ENCODE peak calls at places on chromosomes 6 and 20, in five cellular contexts. T is lung, J is HCT116, X is ovary, L is uterus. P is an unnamed sample.

GRCh38 chr20:11103866-11104265 is 430.1 kb upstream of the JAG1 start:
- DNase-seq in L (no peak), X (no peak), T (no peak), J (no peak), P (no peak)

GRCh38 chr20:13401596-13401995 is 180.5 kb downstream of the ISM1 start:
- DNase-seq in L (no peak), X (no peak), T (no peak), J (no peak), P (no peak)

GRCh38 chr20:4726710-4727391 is 5.1 kb downstream of the PRND start:
- DNase-seq in L (no peak), J (no peak), X (peak), T (no peak), P (no peak)

GRCh38 chr6:107396226-107396625 is 63.1 kb downstream of the PDSS2 start:
- DNase-seq in J (no peak), L (no peak), X (no peak), T (no peak), P (no peak)

GRCh38 chr20:2386516-2387179 is 5.9 kb downstream of the TGM6 start:
- DNase-seq in J (no peak), L (no peak), T (no peak), X (no peak), P (no peak)

GRCh38 chr6:25635886-25636317 is 16.1 kb upstream of the SCGN start:
- DNase-seq in L (no peak), J (no peak), T (no peak), X (no peak), P (no peak)

GRCh38 chr6:17831135-17831534 is 124.4 kb upstream of the NUP153 start:
- DNase-seq in T (no peak), L (no peak), X (no peak), J (no peak), P (no peak)

GRCh38 chr6:65524232-65524631 is 182.8 kb downstream of the EYS start:
- DNase-seq in T (no peak), L (no peak), X (no peak), J (no peak), P (no peak)

GRCh38 chr20:47596003-47596571 is 94.4 kb downstream of the NCOA3 start:
- DNase-seq in J (no peak), X (no peak), L (no peak), T (no peak), P (no peak)

GRCh38 chr6:87766211-87766610 is 64.2 kb upstream of the AKIRIN2 start:
- DNase-seq in T (no peak), L (no peak), X (no peak), J (no peak), P (no peak)

GRCh38 chr20:49043000-49043399 is 3.1 kb upstream of the CSE1L start:
- DNase-seq in X (no peak), J (no peak), L (no peak), T (no peak), P (no peak)

GRCh38 chr6:167210375-167211295 is 52.9 kb upstream of the GPR31 start:
- DNase-seq in L (no peak), X (no peak), J (no peak), T (no peak), P (no peak)

GRCh38 chr6:388202-388903 is 3.2 kb upstream of the IRF4 start:
- DNase-seq in X (no peak), T (no peak), J (no peak), L (no peak), P (peak)

GRCh38 chr6:17032595-17033591 is 69.0 kb upstream of the STMND1 start:
- DNase-seq in J (no peak), T (peak), X (peak), L (peak), P (peak)

GRCh38 chr6:152380993-152381898 is 255.9 kb downstream of the SYNE1 start:
- DNase-seq in J (peak), L (peak), X (peak), T (peak), P (peak)

GRCh38 chr6:148681666-148682065 is 65.2 kb upstream of the UST start:
- DNase-seq in T (no peak), X (no peak), J (no peak), L (no peak), P (no peak)

GRCh38 chr20:43849496-43850197 is 65.0 kb upstream of the TOX2 start:
- DNase-seq in L (no peak), J (no peak), T (peak), X (peak), P (no peak)

GRCh38 chr6:159163901-159164370 is 5.3 kb upstream of the FNDC1 start:
- DNase-seq in X (no peak), T (no peak), L (no peak), J (no peak), P (no peak)

GRCh38 chr6:33207569-33208088 is 671 bp upstream of the RING1 start:
- DNase-seq in T (peak), L (peak), J (no peak), X (peak), P (peak)

GRCh38 chr6:134797400-134798113 is 152.3 kb downstream of the ALDH8A1 start:
- DNase-seq in T (no peak), J (no peak), X (no peak), L (no peak), P (no peak)

GRCh38 chr6:568085-568484 is 88.8 kb downstream of the HUS1B start:
- DNase-seq in X (no peak), L (no peak), T (no peak), J (no peak), P (no peak)

GRCh38 chr20:10864076-10864672 is 190.4 kb upstream of the JAG1 start:
- DNase-seq in X (no peak), T (peak), J (peak), L (no peak), P (no peak)

GRCh38 chr6:111680013-111680712 is 74.5 kb upstream of the TRAF3IP2 start:
- DNase-seq in T (no peak), J (no peak), X (no peak), L (no peak), P (no peak)

GRCh38 chr20:35511814-35512420 is 17.5 kb downstream of the C20orf173 start:
- DNase-seq in J (no peak), L (no peak), T (no peak), X (no peak), P (no peak)

GRCh38 chr6:56995347-56995746 is 40.4 kb downstream of the BEND6 start:
- DNase-seq in J (peak), X (no peak), T (no peak), L (no peak), P (no peak)

GRCh38 chr6:55445648-55446204 is 118.5 kb downstream of the GFRAL start:
- DNase-seq in T (no peak), L (no peak), J (peak), X (no peak), P (no peak)

GRCh38 chr20:57780398-57780797 is 70.6 kb upstream of the PMEPA1 start:
- DNase-seq in J (no peak), L (no peak), X (no peak), T (no peak), P (no peak)

GRCh38 chr20:4160761-4161305 is 145.5 kb upstream of the RNF24 start:
- DNase-seq in X (peak), J (no peak), L (no peak), T (no peak), P (no peak)

DNA sequence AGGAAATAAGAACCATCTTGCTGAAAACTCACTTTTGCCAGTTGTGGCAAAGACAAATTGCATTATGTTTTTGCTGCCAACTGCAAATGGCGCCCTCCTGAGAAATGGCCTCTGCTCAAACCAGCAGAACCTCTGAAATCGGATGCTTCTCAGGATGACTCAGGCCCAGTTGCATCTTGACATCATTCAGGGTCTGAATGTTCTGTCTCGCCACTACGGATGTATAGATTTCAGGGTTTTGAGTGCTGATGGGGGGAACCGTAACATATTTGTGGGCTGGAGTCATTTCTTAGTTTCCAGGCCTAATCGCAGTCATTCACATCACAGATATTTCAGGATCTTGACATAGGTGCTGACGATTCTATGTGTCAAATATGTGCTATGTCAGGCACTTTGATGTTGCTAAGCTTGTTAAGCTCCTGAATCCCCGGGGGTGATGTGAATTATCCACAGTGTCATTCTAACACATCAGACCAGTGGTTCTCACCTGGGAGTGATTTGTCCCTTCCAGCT is 207.1 kb downstream of the NFATC2 start:
- DNase-seq in T (no peak), J (no peak), L (no peak), X (no peak), P (no peak)
- TF ChIP-seq CTCF in T (no peak), J (no peak), L (no peak), X (no peak), P (no peak)

GRCh38 chr20:7798176-7798575 is 142.1 kb downstream of the HAO1 start:
- DNase-seq in T (no peak), X (no peak), J (no peak), L (no peak), P (no peak)

GRCh38 chr20:7790189-7790588 is 150.1 kb downstream of the HAO1 start:
- DNase-seq in X (no peak), L (no peak), T (no peak), J (no peak), P (no peak)

DNA sequence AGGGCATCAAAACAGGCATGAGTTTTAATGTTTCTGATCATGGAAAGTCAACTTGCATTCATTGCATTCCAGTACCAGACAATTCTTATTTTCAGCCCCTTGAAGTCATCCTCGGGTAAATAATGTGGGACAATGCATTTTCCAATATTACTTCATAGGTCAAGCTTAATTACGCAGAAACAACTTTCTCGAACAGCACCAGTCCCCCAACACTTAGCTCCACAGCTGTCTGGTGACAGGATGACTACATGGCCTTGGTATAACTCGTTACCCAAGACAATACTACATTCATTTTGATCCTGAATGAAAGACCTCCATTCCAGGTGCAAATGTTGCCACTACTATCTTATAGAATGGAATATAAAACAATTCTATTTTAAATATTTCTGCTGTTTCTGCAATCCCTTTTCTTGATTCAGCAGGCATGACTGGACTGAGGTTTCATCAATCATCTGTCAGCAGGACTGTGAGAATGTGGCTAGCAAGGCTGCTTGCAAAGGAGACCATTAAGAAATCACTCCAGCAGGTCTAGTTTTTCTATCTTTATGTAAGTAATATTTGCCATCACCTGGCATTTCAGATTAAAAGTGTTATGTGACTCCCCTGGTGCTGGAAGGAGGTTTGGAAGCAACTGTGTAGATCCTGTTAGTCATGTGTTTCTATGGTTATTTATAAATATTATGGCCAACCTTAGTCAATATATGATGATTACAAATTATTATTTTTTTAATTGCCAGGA is 148.0 kb downstream of the HAO1 start:
- DNase-seq in X (no peak), L (no peak), J (no peak), T (no peak), P (no peak)
- H3K27ac ChIP-seq in X (no peak), L (no peak), J (no peak), T (no peak), P (no peak)

DNA sequence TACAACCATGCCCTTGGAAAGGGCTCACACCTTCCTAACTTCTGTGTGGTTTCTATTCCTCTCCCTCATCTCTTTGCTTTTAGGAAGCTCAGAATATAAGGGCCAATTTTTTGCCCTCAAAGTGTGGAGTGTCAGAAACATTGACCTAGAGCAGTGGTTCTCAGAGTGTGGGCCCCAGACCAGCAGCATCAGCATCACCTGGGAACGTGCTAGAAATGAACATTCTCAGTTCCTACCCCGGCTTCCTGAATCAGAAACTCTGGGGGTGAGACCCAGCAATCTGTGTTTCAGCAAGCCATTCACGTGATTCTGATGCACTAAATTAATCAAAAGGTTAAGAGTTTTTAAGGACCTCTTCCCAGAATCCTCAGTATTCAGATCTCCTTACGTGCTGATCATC is 47.9 kb upstream of the IL17A start:
- DNase-seq in L (no peak), J (no peak), T (no peak), X (no peak), P (no peak)
- H3K4me3 ChIP-seq in L (no peak), J (no peak), T (no peak), X (no peak), P (peak)

GRCh38 chr6:156026543-156027268 is 571.1 kb upstream of the NOX3 start:
- DNase-seq in L (peak), X (no peak), J (no peak), T (no peak), P (peak)

GRCh38 chr6:156016186-156016976 is 560.7 kb upstream of the NOX3 start:
- DNase-seq in L (no peak), T (no peak), J (no peak), X (no peak), P (no peak)

GRCh38 chr6:156024339-156024738 is 568.7 kb upstream of the NOX3 start:
- DNase-seq in L (no peak), T (no peak), J (no peak), X (no peak), P (no peak)

GRCh38 chr6:156017838-156018237 is 562.2 kb upstream of the NOX3 start:
- DNase-seq in L (no peak), T (no peak), X (no peak), J (no peak), P (no peak)

GRCh38 chr6:156021746-156022396 is 566.2 kb upstream of the NOX3 start:
- DNase-seq in T (no peak), J (no peak), L (no peak), X (no peak), P (no peak)
- TF ChIP-seq CTCF in T (no peak), J (no peak), L (no peak), X (no peak), P (no peak)

GRCh38 chr20:62198931-62199330 is 16.1 kb downstream of the MTG2 start:
- DNase-seq in J (no peak), T (no peak), L (no peak), X (no peak), P (peak)

GRCh38 chr20:62198496-62198895 is 15.7 kb downstream of the MTG2 start:
- DNase-seq in T (no peak), J (no peak), L (no peak), X (no peak), P (no peak)

GRCh38 chr20:62196286-62196685 is 13.5 kb downstream of the MTG2 start:
- DNase-seq in X (no peak), T (no peak), J (no peak), L (no peak), P (no peak)

GRCh38 chr20:62197321-62197720 is 14.5 kb downstream of the MTG2 start:
- DNase-seq in L (no peak), T (no peak), X (no peak), J (no peak), P (no peak)

GRCh38 chr20:62197801-62198200 is 15.0 kb downstream of the MTG2 start:
- DNase-seq in L (no peak), T (no peak), J (no peak), X (no peak), P (no peak)
- H3K27ac ChIP-seq in L (no peak), T (no peak), J (no peak), X (no peak), P (no peak)

DNA sequence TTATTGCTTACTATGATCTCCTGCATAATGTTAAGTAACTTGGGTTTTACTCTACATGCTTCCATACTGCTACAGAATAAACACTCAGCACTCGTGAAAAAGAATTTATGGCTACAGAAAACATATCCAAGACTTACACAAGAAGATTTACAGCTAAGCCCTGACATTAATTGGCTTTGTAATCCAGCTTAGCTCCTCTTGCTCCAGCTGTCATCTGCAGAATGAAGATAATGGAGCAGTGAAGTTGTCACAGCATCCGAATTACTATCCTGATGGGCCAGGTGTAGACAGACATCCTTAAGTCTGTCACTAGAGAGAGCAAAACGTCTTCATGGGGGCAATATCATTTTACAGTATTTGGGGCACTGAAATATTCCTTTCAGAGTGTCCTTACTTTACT is 155.3 kb downstream of the PRKN start:
- DNase-seq in J (no peak), T (no peak), X (no peak), L (no peak), P (no peak)
- H3K4me3 ChIP-seq in J (no peak), T (no peak), X (no peak), L (no peak), P (no peak)

GRCh38 chr6:108640104-108640503 is 79.4 kb downstream of the FOXO3 start:
- DNase-seq in J (no peak), T (no peak), X (no peak), L (no peak), P (no peak)
- TF ChIP-seq CTCF in J (no peak), T (no peak), X (no peak), L (no peak), P (no peak)